ENCODE peak calls at places on chromosome 20, in seven cellular contexts. T, J, D, R, E, L and H are unnamed samples. For H3K36me3 and H3K4me1, the result is how much of the 10 kb centered on the place peaks cover.

GRCh38 chr20:50015636-50015992 is 32.8 kb downstream of the SNAI1 start:
- DNase-seq in T (no peak), J (no peak), D (peak), R (no peak), E (no peak), L (no peak), H (no peak)

GRCh38 chr20:1629321-1629720 is 9.5 kb upstream of the SIRPB1 start:
- DNase-seq in T (no peak), J (no peak), D (peak), R (no peak), E (no peak), L (no peak), H (no peak)

GRCh38 chr20:7836076-7836475 is 104.2 kb downstream of the HAO1 start:
- DNase-seq in T (no peak), J (no peak), D (no peak), R (no peak), E (no peak), L (no peak), H (no peak)

GRCh38 chr20:18613553-18613952 is 25.7 kb downstream of the DTD1 start:
- DNase-seq in T (no peak), J (peak), D (no peak), R (no peak), E (no peak), L (no peak), H (no peak)

GRCh38 chr20:33408716-33409654 is 7.7 kb upstream of the CDK5RAP1 start:
- DNase-seq in T (peak), J (no peak), D (no peak), R (no peak), E (no peak), L (no peak), H (no peak)

GRCh38 chr20:37943501-37944455 is 40.9 kb downstream of the VSTM2L start:
- DNase-seq in T (no peak), J (no peak), D (peak), R (peak), E (no peak), L (no peak), H (no peak)

GRCh38 chr20:51445591-51445990 is 96.9 kb downstream of the NFATC2 start:
- DNase-seq in T (no peak), J (no peak), D (no peak), R (no peak), E (no peak), L (no peak), H (no peak)

GRCh38 chr20:2773812-2774211 is 26.6 kb downstream of the CPXM1 start:
- DNase-seq in T (no peak), J (no peak), D (no peak), R (no peak), E (no peak), L (no peak), H (no peak)

GRCh38 chr20:4457566-4458543 is 263.9 kb upstream of the PRND start:
- DNase-seq in T (no peak), J (no peak), D (no peak), R (no peak), E (no peak), L (no peak), H (no peak)

GRCh38 chr20:53944796-53945195 is 125.6 kb downstream of the BCAS1 start:
- DNase-seq in T (no peak), J (no peak), D (no peak), R (no peak), E (no peak), L (no peak), H (no peak)

GRCh38 chr20:3371757-3372156 is 35.7 kb downstream of the DNAAF9 start:
- DNase-seq in T (no peak), J (no peak), D (no peak), R (no peak), E (no peak), L (no peak), H (no peak)

GRCh38 chr20:38725959-38726848 is 1.9 kb downstream of the SLC32A1 start:
- DNase-seq in T (no peak), J (peak), D (peak), R (peak), E (peak), L (no peak), H (no peak)

GRCh38 chr20:53413188-53413631 is 180.4 kb downstream of the ZNF217 start:
- DNase-seq in T (peak), J (no peak), D (no peak), R (peak), E (peak), L (no peak), H (peak)

GRCh38 chr20:41249781-41250281 is 67.7 kb downstream of the ZHX3 start:
- DNase-seq in T (peak), J (peak), D (peak), R (peak), E (no peak), L (peak), H (no peak)

GRCh38 chr20:37534401-37535157 is 6.9 kb upstream of the BLCAP start:
- DNase-seq in T (peak), J (peak), D (no peak), R (peak), E (peak), L (peak), H (peak)

GRCh38 chr20:21352703-21353102 is 44.6 kb downstream of the NKX2-4 start:
- DNase-seq in T (no peak), J (peak), D (peak), R (no peak), E (no peak), L (peak), H (no peak)

GRCh38 chr20:50546729-50547314 is 36.6 kb downstream of the PTPN1 start:
- DNase-seq in T (peak), J (no peak), D (no peak), R (no peak), E (no peak), L (no peak), H (no peak)

GRCh38 chr20:33900515-33901131 is 89.5 kb downstream of the CHMP4B start:
- DNase-seq in T (no peak), J (no peak), D (no peak), R (no peak), E (no peak), L (no peak), H (no peak)

GRCh38 chr20:60381643-60382400 is 423.6 kb downstream of the CDH26 start:
- DNase-seq in T (no peak), J (no peak), D (no peak), R (no peak), E (no peak), L (peak), H (no peak)

GRCh38 chr20:59725476-59726119 is 121.3 kb downstream of the PHACTR3 start:
- DNase-seq in T (no peak), J (no peak), D (no peak), R (no peak), E (no peak), L (no peak), H (no peak)

GRCh38 chr20:63979549-63980316 is at the start of gene SAMD10:
- DNase-seq in T (peak), J (peak), D (peak), R (peak), E (peak), L (peak), H (peak)

GRCh38 chr20:18271160-18271559 is 17.2 kb upstream of the ZNF133 start:
- DNase-seq in T (no peak), J (no peak), D (no peak), R (no peak), E (no peak), L (no peak), H (no peak)

GRCh38 chr20:14764511-14765369 is 427.3 kb upstream of the FLRT3 start:
- DNase-seq in T (no peak), J (no peak), D (no peak), R (no peak), E (no peak), L (no peak), H (no peak)

GRCh38 chr20:34907616-34908469 is 31.4 kb downstream of the ACSS2 start:
- DNase-seq in T (no peak), J (peak), D (peak), R (no peak), E (no peak), L (peak), H (no peak)

GRCh38 chr20:31841928-31842327 is 3.5 kb downstream of the FOXS1 start:
- DNase-seq in T (no peak), J (peak), D (peak), R (peak), E (no peak), L (peak), H (no peak)

GRCh38 chr20:38392356-38392755 is 42.8 kb downstream of the SNHG17 start:
- DNase-seq in T (no peak), J (no peak), D (no peak), R (no peak), E (no peak), L (no peak), H (no peak)

GRCh38 chr20:56385130-56385529 is 6.9 kb downstream of the AURKA start:
- DNase-seq in T (no peak), J (no peak), D (no peak), R (no peak), E (no peak), L (no peak), H (no peak)
- H3K36me3 ChIP-seq in T (half or more), J (under half), D (under half), R (half or more), E (under half), L (under half), H (half or more)

GRCh38 chr20:46463852-46464251 is 49.5 kb downstream of the ZNF334 start:
- DNase-seq in T (no peak), J (no peak), D (no peak), R (no peak), E (no peak), L (no peak), H (no peak)

GRCh38 chr20:46461808-46462207 is 51.6 kb downstream of the ZNF334 start:
- DNase-seq in T (no peak), J (no peak), D (no peak), R (no peak), E (no peak), L (no peak), H (no peak)

GRCh38 chr20:46456255-46457028 is 50.0 kb upstream of the ELMO2 start:
- DNase-seq in T (no peak), J (no peak), D (no peak), R (no peak), E (no peak), L (no peak), H (no peak)

GRCh38 chr20:46455729-46456128 is 49.3 kb upstream of the ELMO2 start:
- DNase-seq in T (no peak), J (no peak), D (no peak), R (no peak), E (no peak), L (no peak), H (no peak)

GRCh38 chr20:46458891-46459750 is 52.7 kb upstream of the ELMO2 start:
- DNase-seq in T (no peak), J (no peak), D (no peak), R (no peak), E (no peak), L (no peak), H (no peak)
- H2AFZ ChIP-seq in T (no peak), J (peak), D (peak), R (no peak), E (no peak), L (no peak), H (no peak)

DNA sequence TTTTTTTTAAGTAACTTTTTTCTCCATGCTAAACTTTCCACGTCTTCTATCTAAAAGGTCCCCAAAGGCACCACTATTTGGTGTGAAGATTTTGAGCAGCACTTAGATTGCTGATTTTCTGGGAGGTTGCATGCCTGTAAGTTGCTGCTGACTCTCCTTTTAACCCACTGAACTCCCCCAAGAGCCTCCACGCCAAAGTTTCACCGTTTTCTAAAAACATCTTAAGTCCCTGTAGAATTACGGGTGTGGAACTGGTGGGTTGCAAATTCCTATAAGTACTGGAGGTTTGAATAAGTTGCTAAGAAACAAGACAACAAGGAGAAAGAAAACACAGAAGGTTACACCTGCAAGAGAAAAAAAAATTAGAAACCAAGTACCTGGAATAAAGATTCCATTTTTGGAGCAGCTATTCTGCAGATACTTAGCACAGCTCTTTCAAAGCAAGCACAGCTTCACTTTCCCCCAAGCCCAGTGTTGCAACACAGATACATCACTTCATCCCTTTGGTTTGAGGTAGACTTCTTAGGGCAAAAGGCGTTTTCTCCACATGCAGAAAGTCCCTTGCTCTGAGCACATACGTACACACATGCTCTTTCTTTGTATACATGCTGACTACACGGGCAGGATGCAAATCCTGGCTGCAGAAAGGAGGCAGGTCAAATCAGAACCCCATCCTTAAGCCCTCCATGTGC is 5.0 kb downstream of the JAG1 start:
- DNase-seq in T (no peak), J (no peak), D (peak), R (no peak), E (no peak), L (no peak), H (no peak)
- H3K4me1 ChIP-seq in T (under half), J (under half), D (under half), R (under half), E (under half), L (under half), H (under half)

GRCh38 chr20:16490696-16491095 is 82.6 kb downstream of the KIF16B start:
- DNase-seq in T (no peak), J (no peak), D (no peak), R (no peak), E (no peak), L (peak), H (no peak)

GRCh38 chr20:16488086-16488485 is 85.2 kb downstream of the KIF16B start:
- DNase-seq in T (no peak), J (no peak), D (no peak), R (no peak), E (no peak), L (no peak), H (no peak)

GRCh38 chr20:16491277-16491912 is 81.9 kb downstream of the KIF16B start:
- DNase-seq in T (no peak), J (peak), D (peak), R (no peak), E (no peak), L (peak), H (no peak)

GRCh38 chr20:16498526-16499140 is 74.6 kb downstream of the KIF16B start:
- DNase-seq in T (no peak), J (peak), D (no peak), R (no peak), E (no peak), L (no peak), H (no peak)

DNA sequence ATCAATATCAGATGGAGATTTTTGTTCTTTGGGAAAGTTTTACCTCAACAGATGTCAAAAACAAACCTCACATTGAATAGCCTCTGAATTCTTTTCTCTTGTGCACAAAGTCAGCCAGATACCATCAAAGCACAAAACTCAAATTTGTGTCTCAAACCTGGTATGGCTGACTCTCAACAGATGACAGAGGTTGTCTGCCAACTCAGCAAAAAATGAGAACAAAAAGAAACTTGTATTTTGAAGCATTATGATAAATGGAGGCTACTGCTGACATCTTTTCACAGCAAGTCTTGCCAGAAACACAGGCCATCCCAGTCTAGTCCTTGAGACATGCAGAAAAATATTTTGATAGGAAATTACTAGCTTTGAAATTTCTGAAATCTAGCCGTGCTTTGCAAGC is 79.8 kb downstream of the KIF16B start:
- DNase-seq in T (no peak), J (no peak), D (no peak), R (no peak), E (no peak), L (no peak), H (no peak)
- H3K36me3 ChIP-seq in T (under half), J (under half), D (under half), R (under half), E (under half), L (under half), H (under half)